ENCODE peak calls at places on chromosomes 5 and 9, in four cellular contexts. O, V, X and P are unnamed samples.

GRCh38 chr9:129351058-129351641 is 173.1 kb upstream of the IER5L start:
- DNase-seq in O (no peak), V (peak; percentile 61), X (no peak), P (no peak)

GRCh38 chr5:129830288-129830687 is 74.0 kb upstream of the CHSY3 start:
- DNase-seq in O (no peak), V (no peak), X (no peak), P (no peak)

GRCh38 chr5:157518963-157519362 is 56.6 kb downstream of the ADAM19 start:
- DNase-seq in O (no peak), V (no peak), X (no peak), P (no peak)

GRCh38 chr9:130977811-130978221 is 31.2 kb upstream of the LAMC3 start:
- DNase-seq in O (peak; percentile 46), V (no peak), X (no peak), P (no peak)

GRCh38 chr9:114499941-114500528 is 5.2 kb downstream of the WHRN start:
- DNase-seq in O (no peak), V (no peak), X (no peak), P (no peak)

GRCh38 chr9:91682806-91683205 is 259.2 kb upstream of the NFIL3 start:
- DNase-seq in O (no peak), V (no peak), X (no peak), P (no peak)

GRCh38 chr9:13241283-13241682 is 38.2 kb downstream of the MPDZ start:
- DNase-seq in O (peak; percentile 4), V (no peak), X (no peak), P (no peak)

GRCh38 chr5:140084466-140084865 is 29.4 kb upstream of the PURA start:
- DNase-seq in O (no peak), V (no peak), X (no peak), P (no peak)

GRCh38 chr5:14421851-14422250 is 159.7 kb upstream of the OTULINL start:
- DNase-seq in O (no peak), V (no peak), X (no peak), P (no peak)

GRCh38 chr5:143016777-143017374 is 246.7 kb downstream of the ARHGAP26 start:
- DNase-seq in O (peak; percentile 55), V (no peak), X (no peak), P (peak; percentile 40)

GRCh38 chr9:32928145-32928763 is 73.2 kb downstream of the APTX start:
- DNase-seq in O (peak; percentile 23), V (peak; percentile 21), X (no peak), P (no peak)

GRCh38 chr5:63959177-63959982 is 2.9 kb downstream of the HTR1A start:
- DNase-seq in O (no peak), V (peak; percentile 71), X (no peak), P (no peak)

GRCh38 chr5:141345327-141345726 is 1.7 kb downstream of the PCDHGA3 start:
- DNase-seq in O (no peak), V (no peak), X (no peak), P (no peak)

GRCh38 chr9:124723352-124723751 is 47.8 kb downstream of the NR6A1 start:
- DNase-seq in O (no peak), V (no peak), X (no peak), P (no peak)

GRCh38 chr9:97889941-97890557 is 32.3 kb downstream of the TRMO start:
- DNase-seq in O (peak; percentile 69), V (no peak), X (peak; percentile 56), P (no peak)

GRCh38 chr5:23405316-23406068 is 101.9 kb upstream of the PRDM9 start:
- DNase-seq in O (no peak), V (no peak), X (no peak), P (no peak)

GRCh38 chr9:129006328-129007034 is 21.6 kb downstream of the SH3GLB2 start:
- DNase-seq in O (peak; percentile 89), V (peak; percentile 69), X (no peak), P (peak; percentile 60)

GRCh38 chr5:154249786-154250185 is 59.3 kb downstream of the GALNT10 start:
- DNase-seq in O (no peak), V (no peak), X (no peak), P (no peak)

GRCh38 chr5:123795688-123796087 is 283.7 kb downstream of the CSNK1G3 start:
- DNase-seq in O (no peak), V (no peak), X (no peak), P (no peak)

GRCh38 chr9:69744688-69745380 is 15.0 kb downstream of the PTAR1 start:
- DNase-seq in O (no peak), V (no peak), X (no peak), P (no peak)

GRCh38 chr5:90709323-90710148 is 150.9 kb downstream of the ADGRV1 start:
- DNase-seq in O (peak; percentile 75), V (peak; percentile 15), X (no peak), P (no peak)

GRCh38 chr5:157384971-157385709 is 74.9 kb upstream of the NIPAL4 start:
- DNase-seq in O (no peak), V (no peak), X (no peak), P (no peak)

GRCh38 chr5:61292130-61292672 is 39.9 kb upstream of the ZSWIM6 start:
- DNase-seq in O (no peak), V (no peak), X (no peak), P (no peak)

GRCh38 chr5:148179234-148179824 is 11.0 kb downstream of the SPINK14 start:
- DNase-seq in O (peak; percentile 67), V (no peak), X (no peak), P (no peak)

GRCh38 chr9:6383551-6384225 is 29.3 kb upstream of the UHRF2 start:
- DNase-seq in O (no peak), V (no peak), X (no peak), P (no peak)

GRCh38 chr9:82829818-82830217 is 233.1 kb downstream of the RASEF start:
- DNase-seq in O (no peak), V (no peak), X (no peak), P (no peak)

GRCh38 chr9:107541523-107541922 is 52.0 kb upstream of the KLF4 start:
- DNase-seq in O (no peak), V (no peak), X (no peak), P (no peak)

GRCh38 chr9:111599092-111599947 is at the start of gene PTGR1:
- DNase-seq in O (no peak), V (peak; percentile 87), X (peak; percentile 93), P (peak; percentile 94)

GRCh38 chr5:88140396-88140862 is 128.2 kb downstream of the TMEM161B start:
- DNase-seq in O (no peak), V (peak; percentile 43), X (no peak), P (peak; percentile 79)

GRCh38 chr9:127680846-127681245 is 25.9 kb upstream of the CFAP157 start:
- DNase-seq in O (no peak), V (no peak), X (no peak), P (no peak)
- TF ChIP-seq EP300 in O (no peak), V (no peak), X (no peak), P (no peak)

GRCh38 chr5:135295852-135296251 is 103.2 kb downstream of the MACROH2A1 start:
- DNase-seq in O (no peak), V (no peak), X (no peak), P (no peak)

GRCh38 chr5:135296900-135297816 is 101.9 kb downstream of the MACROH2A1 start:
- DNase-seq in O (peak; percentile 73), V (no peak), X (no peak), P (no peak)

GRCh38 chr5:135289651-135290050 is 109.4 kb downstream of the MACROH2A1 start:
- DNase-seq in O (no peak), V (no peak), X (no peak), P (no peak)

GRCh38 chr5:135294793-135295192 is 104.2 kb downstream of the MACROH2A1 start:
- DNase-seq in O (no peak), V (no peak), X (no peak), P (no peak)
- TF ChIP-seq POLR2A in O (no peak), V (no peak), X (no peak), P (no peak)

DNA sequence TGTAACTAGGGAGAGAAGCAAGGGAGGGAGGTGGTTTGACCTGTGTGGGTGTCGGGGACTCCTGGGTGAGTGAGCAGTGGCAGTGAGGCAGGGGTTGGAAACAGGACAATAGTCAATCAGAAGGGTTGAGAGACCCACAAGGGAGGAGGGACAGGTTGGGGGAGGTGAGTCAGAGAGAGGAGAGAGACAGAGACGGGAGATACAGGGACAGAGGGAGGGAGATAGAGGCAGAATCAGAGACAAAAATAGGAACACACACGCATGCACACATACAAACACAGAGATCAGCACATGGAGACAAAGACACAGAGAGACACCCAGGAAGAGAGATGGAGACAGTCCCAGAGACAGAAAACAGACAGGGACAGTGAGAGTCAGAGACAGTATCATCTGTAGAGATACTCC is 39.3 kb upstream of the PTGS1 start:
- DNase-seq in O (peak; percentile 75), V (no peak), X (no peak), P (no peak)
- TF ChIP-seq EP300 in O (no peak), V (no peak), X (no peak), P (no peak)

GRCh38 chr9:37373621-37374020 is 48.9 kb upstream of the GRHPR start:
- DNase-seq in O (no peak), V (no peak), X (no peak), P (no peak)

GRCh38 chr9:37370282-37370681 is 52.2 kb upstream of the GRHPR start:
- DNase-seq in O (no peak), V (no peak), X (no peak), P (no peak)

GRCh38 chr9:37370968-37371563 is 51.4 kb upstream of the GRHPR start:
- DNase-seq in O (no peak), V (no peak), X (no peak), P (no peak)

GRCh38 chr9:37372839-37373238 is 49.7 kb upstream of the GRHPR start:
- DNase-seq in O (no peak), V (no peak), X (no peak), P (no peak)

DNA sequence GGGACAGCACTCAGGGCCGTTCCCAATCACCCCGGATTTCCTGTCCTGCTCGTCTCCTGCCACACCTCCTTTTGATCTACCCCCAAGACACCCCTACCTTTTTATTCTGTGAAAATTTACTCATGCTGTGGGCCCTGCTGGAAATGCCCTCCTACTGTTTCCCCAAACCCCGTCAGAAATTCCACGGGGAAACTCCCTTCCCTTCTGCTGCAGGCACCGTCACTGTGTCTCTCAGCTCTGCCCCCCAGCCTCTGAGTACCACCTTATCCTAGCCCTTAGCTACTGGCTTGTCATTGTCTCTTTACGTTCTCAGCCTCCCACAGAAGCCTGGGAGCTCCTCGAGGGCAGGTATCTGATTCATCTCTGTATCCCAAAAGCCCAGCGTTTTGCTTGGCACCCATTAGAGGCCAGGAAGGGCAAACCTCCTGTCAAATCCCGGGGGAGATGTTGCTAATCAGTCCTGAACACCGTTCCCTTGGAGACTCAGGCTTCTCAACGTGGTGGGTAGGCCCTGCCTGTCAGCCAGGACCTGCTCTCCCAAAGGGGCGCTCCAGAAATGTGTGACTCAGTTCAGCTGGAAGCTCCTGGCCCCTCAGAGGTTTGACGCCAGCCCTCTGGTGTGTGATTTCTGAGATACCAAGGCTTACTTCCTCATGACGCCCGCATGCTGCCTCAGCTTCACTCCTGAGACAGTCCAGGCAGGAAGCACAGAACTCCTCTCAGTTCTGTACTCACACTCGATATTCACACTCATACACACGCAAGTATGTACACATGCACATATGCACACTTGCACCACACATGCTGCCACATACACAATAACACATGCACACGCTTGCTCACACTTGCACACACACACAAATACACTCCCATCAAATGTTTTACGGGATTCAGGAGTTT is 50.7 kb upstream of the GRHPR start:
- DNase-seq in O (peak; percentile 33), V (no peak), X (no peak), P (no peak)
- TF ChIP-seq POLR2A in O (no peak), V (no peak), X (no peak), P (no peak)

GRCh38 chr5:96702503-96703383 is 40.6 kb downstream of the CAST start:
- DNase-seq in O (peak; percentile 91), V (peak; percentile 95), X (peak; percentile 97), P (peak; percentile 98)
- TF ChIP-seq EP300 in O (no peak), V (peak; percentile 67), X (peak; percentile 49), P (peak; percentile 89)

GRCh38 chr5:43078956-43079355 is 38.8 kb upstream of the ANXA2R start:
- DNase-seq in O (peak; percentile 71), V (no peak), X (no peak), P (no peak)
- TF ChIP-seq POLR2A in O (no peak), V (no peak), X (no peak), P (no peak)